ENCODE peak calls at places on chromosomes 12 and 14, in five cellular contexts. A is NAMALWA; X is NCI-H1105; C is ELF-1; Q is stimulated activated CD8-positive, alpha-beta memory T cell treated with anti-CD3 and anti-CD28 coated beads, Interleukin-15, amount 100 ng/mL, for 24 hours. Y is an unnamed sample.

GRCh38 chr14:91177797-91178147 is 63.9 kb downstream of the DGLUCY start:
- DNase-seq in A (no peak), X (no peak), C (no peak), Q (no peak), Y (no peak)

GRCh38 chr12:110245278-110245868 is 35.7 kb upstream of the ATP2A2 start:
- DNase-seq in A (peak), X (no peak), C (peak), Q (peak), Y (peak)

GRCh38 chr14:55123101-55123500 is 6.0 kb upstream of the LGALS3 start:
- DNase-seq in A (no peak), X (no peak), C (no peak), Q (no peak), Y (no peak)

GRCh38 chr14:21023817-21024667 is 819 bp downstream of the NDRG2 start:
- DNase-seq in A (no peak), X (no peak), C (peak), Q (no peak), Y (no peak)

GRCh38 chr12:68686595-68687521 is at the start of gene NUP107:
- DNase-seq in A (peak), X (peak), C (peak), Q (peak), Y (peak)

GRCh38 chr12:108371801-108372344 is 32.8 kb upstream of the CMKLR1 start:
- DNase-seq in A (no peak), X (no peak), C (no peak), Q (no peak), Y (no peak)

GRCh38 chr12:63150255-63151060 is 543 bp downstream of the AVPR1A start:
- DNase-seq in A (no peak), X (no peak), C (peak), Q (no peak), Y (peak)

GRCh38 chr12:25529738-25530137 is 23.3 kb downstream of the LMNTD1 start:
- DNase-seq in A (no peak), X (no peak), C (no peak), Q (no peak), Y (no peak)

GRCh38 chr14:68248481-68249255 is 429.1 kb downstream of the RAD51B start:
- DNase-seq in A (peak), X (peak), C (peak), Q (no peak), Y (peak)